ENCODE peak calls at places on chromosomes 3 and 15, in six cellular contexts. F is A549; U is stimulated activated naive CD8-positive, alpha-beta T cell treated with anti-CD3 and anti-CD28 coated beads, Interleukin-15, amount 100 ng/mL, for 72 hours; D is sciatic nerve; L is right cardiac atrium; Y is T-cell. A is an unnamed sample.

GRCh38 chr15:38688761-38689160 is 124.1 kb upstream of the RASGRP1 start:
- ATAC-seq in F (no peak), U (peak; percentile 88), D (no peak), L (no peak), Y (peak; percentile 6), A (peak; percentile 81)

GRCh38 chr3:71088019-71088711 is 495.4 kb downstream of the FOXP1 start:
- ATAC-seq in F (no peak), U (no peak), D (no peak), L (no peak), Y (no peak), A (no peak)

GRCh38 chr3:62097121-62097520 is 276.2 kb downstream of the FEZF2 start:
- ATAC-seq in F (no peak), U (no peak), D (peak; percentile 70), L (peak; percentile 85), Y (no peak), A (no peak)

GRCh38 chr15:39267685-39268084 is 313.2 kb upstream of the THBS1 start:
- ATAC-seq in F (no peak), U (peak; percentile 59), D (no peak), L (no peak), Y (no peak), A (peak; percentile 74)

GRCh38 chr3:190566043-190566933 is 52.4 kb downstream of the IL1RAP start:
- ATAC-seq in F (peak; percentile 99), U (peak; percentile 97), D (peak; percentile 89), L (peak; percentile 97), Y (no peak), A (peak; percentile 89)

GRCh38 chr3:131329774-131330173 is 51.8 kb upstream of the NUDT16 start:
- ATAC-seq in F (no peak), U (no peak), D (no peak), L (no peak), Y (no peak), A (no peak)

GRCh38 chr15:67917037-67917436 is 77.2 kb upstream of the RNU6-1 start:
- ATAC-seq in F (no peak), U (no peak), D (no peak), L (peak; percentile 83), Y (no peak), A (no peak)

GRCh38 chr3:183378951-183379350 is 49.5 kb downstream of the MCF2L2 start:
- ATAC-seq in F (no peak), U (no peak), D (no peak), L (no peak), Y (no peak), A (no peak)

GRCh38 chr15:29308299-29308698 is 38.7 kb upstream of the NSMCE3 start:
- ATAC-seq in F (no peak), U (no peak), D (no peak), L (no peak), Y (no peak), A (no peak)

GRCh38 chr15:74203914-74204431 is 1.4 kb upstream of the STRA6 start:
- ATAC-seq in F (no peak), U (no peak), D (peak; percentile 64), L (peak; percentile 76), Y (no peak), A (no peak)

GRCh38 chr3:121243208-121243607 is 302.6 kb downstream of the POLQ start:
- ATAC-seq in F (no peak), U (no peak), D (no peak), L (no peak), Y (no peak), A (no peak)

GRCh38 chr15:88202231-88202630 is 54.3 kb downstream of the NTRK3 start:
- ATAC-seq in F (no peak), U (no peak), D (peak; percentile 65), L (peak; percentile 75), Y (no peak), A (no peak)